ENCODE peak calls at places on chromosome 4, in six cellular contexts. One of them, this sample, is unnamed.
A peak's percentile ranks its signal among the peaks of the same experiment; 100 is the strongest.

GRCh38 chr4:24912252-24913098 is at the start of gene CCDC149:
- DNase-seq in CD8-positive, alpha-beta T cell: no peak
- DNase-seq in thoracic aorta: peak; percentile 4
- DNase-seq in PC-9: peak; percentile 76
- DNase-seq in cardiac muscle cell: peak; percentile 83
- DNase-seq in Panc1: no peak
- DNase-seq in this sample: peak; percentile 81

GRCh38 chr4:10461091-10461849 is 4.0 kb upstream of the ZNF518B start:
- DNase-seq in Panc1: peak; percentile 7
- DNase-seq in CD8-positive, alpha-beta T cell: peak; percentile 68
- DNase-seq in cardiac muscle cell: peak; percentile 85
- DNase-seq in PC-9: no peak
- DNase-seq in thoracic aorta: no peak
- DNase-seq in this sample: no peak

GRCh38 chr4:41977709-41978108 is 3.8 kb upstream of the DCAF4L1 start:
- DNase-seq in thoracic aorta: no peak
- DNase-seq in cardiac muscle cell: no peak
- DNase-seq in PC-9: no peak
- DNase-seq in CD8-positive, alpha-beta T cell: no peak
- DNase-seq in Panc1: no peak
- DNase-seq in this sample: no peak

GRCh38 chr4:113561092-113561491 is 200.4 kb downstream of the CAMK2D start:
- DNase-seq in cardiac muscle cell: no peak
- DNase-seq in CD8-positive, alpha-beta T cell: no peak
- DNase-seq in thoracic aorta: no peak
- DNase-seq in Panc1: no peak
- DNase-seq in PC-9: no peak
- DNase-seq in this sample: no peak

GRCh38 chr4:2813446-2814405 is 20.8 kb downstream of the SH3BP2 start:
- DNase-seq in CD8-positive, alpha-beta T cell: no peak
- DNase-seq in Panc1: no peak
- DNase-seq in thoracic aorta: no peak
- DNase-seq in PC-9: no peak
- DNase-seq in cardiac muscle cell: no peak
- DNase-seq in this sample: no peak

GRCh38 chr4:46329118-46329976 is 60.6 kb downstream of the GABRA2 start:
- DNase-seq in cardiac muscle cell: peak; percentile 67
- DNase-seq in thoracic aorta: no peak
- DNase-seq in CD8-positive, alpha-beta T cell: no peak
- DNase-seq in PC-9: peak; percentile 41
- DNase-seq in Panc1: peak; percentile 39
- DNase-seq in this sample: peak; percentile 7

GRCh38 chr4:56870927-56871326 is 36.8 kb upstream of the REST start:
- DNase-seq in thoracic aorta: no peak
- DNase-seq in Panc1: no peak
- DNase-seq in cardiac muscle cell: no peak
- DNase-seq in CD8-positive, alpha-beta T cell: no peak
- DNase-seq in PC-9: no peak
- DNase-seq in this sample: no peak

GRCh38 chr4:165666836-165667235 is 206.2 kb upstream of the TLL1 start:
- DNase-seq in PC-9: no peak
- DNase-seq in thoracic aorta: no peak
- DNase-seq in Panc1: no peak
- DNase-seq in cardiac muscle cell: no peak
- DNase-seq in CD8-positive, alpha-beta T cell: no peak
- DNase-seq in this sample: no peak

GRCh38 chr4:36013206-36013605 is 231.1 kb downstream of the ARAP2 start:
- DNase-seq in thoracic aorta: no peak
- DNase-seq in CD8-positive, alpha-beta T cell: no peak
- DNase-seq in PC-9: no peak
- DNase-seq in Panc1: no peak
- DNase-seq in cardiac muscle cell: no peak
- DNase-seq in this sample: no peak

GRCh38 chr4:84582302-84582987 is 482 bp upstream of the CDS1 start:
- DNase-seq in cardiac muscle cell: peak; percentile 98
- DNase-seq in CD8-positive, alpha-beta T cell: peak; percentile 81
- DNase-seq in Panc1: no peak
- DNase-seq in thoracic aorta: peak; percentile 43
- DNase-seq in PC-9: peak; percentile 94
- DNase-seq in this sample: peak; percentile 96

GRCh38 chr4:68271851-68272756 is 26.6 kb upstream of the TMPRSS11B start:
- DNase-seq in thoracic aorta: no peak
- DNase-seq in PC-9: peak; percentile 48
- DNase-seq in cardiac muscle cell: peak; percentile 35
- DNase-seq in Panc1: peak; percentile 56
- DNase-seq in CD8-positive, alpha-beta T cell: no peak
- DNase-seq in this sample: peak; percentile 4

DNA sequence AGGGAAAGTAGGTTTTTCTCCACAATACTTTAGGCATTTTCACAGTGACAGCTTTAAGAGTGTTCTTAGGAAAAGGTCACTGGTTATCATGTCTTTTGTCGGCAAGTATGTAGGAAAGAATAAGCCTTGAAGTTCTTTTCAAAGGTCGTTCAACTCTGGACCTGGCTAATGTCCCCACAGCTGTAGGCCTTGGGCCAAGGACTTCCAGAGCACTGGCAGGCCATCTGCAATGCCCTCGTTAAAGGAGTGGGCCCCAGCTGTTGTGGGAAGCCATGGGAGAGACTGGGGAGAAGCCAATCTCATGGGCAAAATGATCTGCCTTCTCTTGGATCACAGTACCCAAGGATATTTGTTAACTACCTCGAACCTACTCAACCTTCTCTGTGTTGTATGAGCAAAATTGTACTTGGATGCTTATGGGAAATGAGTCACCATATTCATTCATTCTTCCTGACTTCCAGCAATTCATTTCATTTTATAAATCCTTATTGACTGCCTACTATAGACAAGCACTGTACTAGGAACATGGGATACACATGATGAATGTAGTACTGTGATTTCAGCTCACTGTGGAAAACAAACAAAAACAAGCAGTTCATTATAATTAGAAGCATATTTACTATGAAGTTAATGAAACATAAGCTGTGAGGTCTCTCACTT is 141.1 kb upstream of the KIT start:
- DNase-seq in PC-9: no peak
- DNase-seq in CD8-positive, alpha-beta T cell: no peak
- DNase-seq in thoracic aorta: no peak
- DNase-seq in cardiac muscle cell: peak; percentile 81
- DNase-seq in Panc1: no peak
- DNase-seq in this sample: no peak
- TF ChIP-seq CTCF in PC-9: no peak
- TF ChIP-seq CTCF in CD8-positive, alpha-beta T cell: no peak
- TF ChIP-seq CTCF in thoracic aorta: no peak
- TF ChIP-seq CTCF in cardiac muscle cell: no peak
- TF ChIP-seq CTCF in Panc1: no peak
- TF ChIP-seq CTCF in this sample: no peak

GRCh38 chr4:16764622-16765021 is 133.8 kb downstream of the LDB2 start:
- DNase-seq in PC-9: no peak
- DNase-seq in CD8-positive, alpha-beta T cell: no peak
- DNase-seq in Panc1: no peak
- DNase-seq in cardiac muscle cell: peak; percentile 20
- DNase-seq in thoracic aorta: no peak
- DNase-seq in this sample: no peak
- TF ChIP-seq CTCF in PC-9: no peak
- TF ChIP-seq CTCF in CD8-positive, alpha-beta T cell: no peak
- TF ChIP-seq CTCF in Panc1: peak; percentile 25
- TF ChIP-seq CTCF in cardiac muscle cell: peak; percentile 31
- TF ChIP-seq CTCF in thoracic aorta: no peak
- TF ChIP-seq CTCF in this sample: no peak

GRCh38 chr4:155973639-155974475 is 20.2 kb upstream of the CTSO start:
- DNase-seq in cardiac muscle cell: no peak
- DNase-seq in Panc1: no peak
- DNase-seq in CD8-positive, alpha-beta T cell: no peak
- DNase-seq in thoracic aorta: no peak
- DNase-seq in PC-9: no peak
- DNase-seq in this sample: no peak

GRCh38 chr4:155974957-155975356 is 21.3 kb upstream of the CTSO start:
- DNase-seq in Panc1: no peak
- DNase-seq in CD8-positive, alpha-beta T cell: no peak
- DNase-seq in PC-9: no peak
- DNase-seq in thoracic aorta: no peak
- DNase-seq in cardiac muscle cell: no peak
- DNase-seq in this sample: no peak

GRCh38 chr4:155974476-155974749 is 20.7 kb upstream of the CTSO start:
- DNase-seq in PC-9: no peak
- DNase-seq in Panc1: no peak
- DNase-seq in cardiac muscle cell: no peak
- DNase-seq in thoracic aorta: no peak
- DNase-seq in CD8-positive, alpha-beta T cell: no peak
- DNase-seq in this sample: no peak

GRCh38 chr4:155967098-155967497 is 13.4 kb upstream of the CTSO start:
- DNase-seq in Panc1: no peak
- DNase-seq in PC-9: no peak
- DNase-seq in CD8-positive, alpha-beta T cell: no peak
- DNase-seq in thoracic aorta: no peak
- DNase-seq in cardiac muscle cell: no peak
- DNase-seq in this sample: no peak

GRCh38 chr4:155972098-155972497 is 18.4 kb upstream of the CTSO start:
- DNase-seq in cardiac muscle cell: peak; percentile 17
- DNase-seq in Panc1: no peak
- DNase-seq in CD8-positive, alpha-beta T cell: no peak
- DNase-seq in thoracic aorta: no peak
- DNase-seq in PC-9: no peak
- DNase-seq in this sample: peak; percentile 22
- TF ChIP-seq CTCF in cardiac muscle cell: peak; percentile 54
- TF ChIP-seq CTCF in Panc1: peak; percentile 43
- TF ChIP-seq CTCF in CD8-positive, alpha-beta T cell: no peak
- TF ChIP-seq CTCF in thoracic aorta: no peak
- TF ChIP-seq CTCF in PC-9: no peak
- TF ChIP-seq CTCF in this sample: no peak

GRCh38 chr4:42995343-42995944 is 102.9 kb downstream of the GRXCR1 start:
- DNase-seq in Panc1: peak; percentile 8
- DNase-seq in cardiac muscle cell: peak; percentile 56
- DNase-seq in PC-9: no peak
- DNase-seq in CD8-positive, alpha-beta T cell: no peak
- DNase-seq in thoracic aorta: no peak
- DNase-seq in this sample: no peak
- TF ChIP-seq CTCF in Panc1: peak; percentile 66
- TF ChIP-seq CTCF in cardiac muscle cell: peak; percentile 66
- TF ChIP-seq CTCF in PC-9: peak; percentile 74
- TF ChIP-seq CTCF in CD8-positive, alpha-beta T cell: peak; percentile 46
- TF ChIP-seq CTCF in thoracic aorta: peak; percentile 66
- TF ChIP-seq CTCF in this sample: peak; percentile 19

GRCh38 chr4:37461801-37462200 is 217.3 kb downstream of the NWD2 start:
- DNase-seq in CD8-positive, alpha-beta T cell: no peak
- DNase-seq in Panc1: no peak
- DNase-seq in cardiac muscle cell: no peak
- DNase-seq in PC-9: no peak
- DNase-seq in thoracic aorta: no peak
- DNase-seq in this sample: no peak

GRCh38 chr4:37467223-37467622 is 219.0 kb downstream of the RELL1 start:
- DNase-seq in PC-9: no peak
- DNase-seq in Panc1: no peak
- DNase-seq in thoracic aorta: no peak
- DNase-seq in CD8-positive, alpha-beta T cell: no peak
- DNase-seq in cardiac muscle cell: no peak
- DNase-seq in this sample: no peak

GRCh38 chr4:37463457-37463856 is 218.9 kb downstream of the NWD2 start:
- DNase-seq in cardiac muscle cell: no peak
- DNase-seq in Panc1: no peak
- DNase-seq in thoracic aorta: no peak
- DNase-seq in PC-9: no peak
- DNase-seq in CD8-positive, alpha-beta T cell: no peak
- DNase-seq in this sample: peak; percentile 39

GRCh38 chr4:37463033-37463432 is 218.5 kb downstream of the NWD2 start:
- DNase-seq in CD8-positive, alpha-beta T cell: no peak
- DNase-seq in PC-9: no peak
- DNase-seq in Panc1: no peak
- DNase-seq in thoracic aorta: no peak
- DNase-seq in cardiac muscle cell: no peak
- DNase-seq in this sample: no peak

DNA sequence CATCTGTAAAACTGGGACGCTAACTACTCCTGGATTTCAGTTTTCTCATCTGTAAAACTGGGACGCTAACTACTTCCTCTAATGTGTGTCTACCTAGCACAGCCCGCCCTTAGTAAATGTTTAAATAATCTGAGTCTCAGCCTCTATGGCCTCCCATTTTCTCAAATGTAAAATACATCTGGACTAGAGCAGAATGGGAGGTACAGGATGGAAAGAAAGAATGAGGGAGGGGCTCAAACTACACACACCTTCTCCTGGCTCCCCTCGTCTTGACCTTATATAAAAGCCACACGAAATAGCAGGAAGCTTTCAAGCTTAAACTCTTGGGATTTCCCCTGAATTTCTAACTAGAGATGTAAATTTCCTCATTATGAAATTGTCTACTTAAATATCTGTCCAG is 219.8 kb downstream of the NWD2 start:
- DNase-seq in CD8-positive, alpha-beta T cell: no peak
- DNase-seq in thoracic aorta: no peak
- DNase-seq in PC-9: no peak
- DNase-seq in cardiac muscle cell: no peak
- DNase-seq in Panc1: no peak
- DNase-seq in this sample: peak; percentile 58
- TF ChIP-seq CTCF in CD8-positive, alpha-beta T cell: no peak
- TF ChIP-seq CTCF in thoracic aorta: no peak
- TF ChIP-seq CTCF in PC-9: no peak
- TF ChIP-seq CTCF in cardiac muscle cell: no peak
- TF ChIP-seq CTCF in Panc1: no peak
- TF ChIP-seq CTCF in this sample: no peak

DNA sequence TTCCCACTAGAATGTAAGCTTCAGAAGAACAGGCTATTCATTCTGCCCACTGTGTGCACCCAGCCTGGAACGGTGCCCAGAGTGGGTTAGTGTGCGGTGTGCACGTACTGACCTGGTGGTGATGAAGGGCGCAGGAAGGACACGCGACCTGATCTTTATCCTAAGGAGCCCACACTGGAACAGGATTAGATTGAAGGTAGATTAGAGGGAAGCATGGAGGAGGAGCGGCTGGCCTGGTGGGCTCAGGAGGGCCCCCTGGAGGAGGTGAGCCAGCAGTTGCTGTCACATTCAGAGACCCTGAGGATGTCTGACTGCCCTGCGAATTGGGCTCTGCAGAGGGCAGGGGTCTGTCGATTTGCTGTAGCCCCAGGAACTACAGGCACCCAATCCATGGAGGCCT is 73.1 kb downstream of the HTRA3 start:
- DNase-seq in thoracic aorta: no peak
- DNase-seq in PC-9: no peak
- DNase-seq in Panc1: no peak
- DNase-seq in CD8-positive, alpha-beta T cell: no peak
- DNase-seq in cardiac muscle cell: no peak
- DNase-seq in this sample: no peak
- TF ChIP-seq CTCF in thoracic aorta: no peak
- TF ChIP-seq CTCF in PC-9: no peak
- TF ChIP-seq CTCF in Panc1: no peak
- TF ChIP-seq CTCF in CD8-positive, alpha-beta T cell: no peak
- TF ChIP-seq CTCF in cardiac muscle cell: no peak
- TF ChIP-seq CTCF in this sample: no peak

GRCh38 chr4:142282870-142283431 is 563.1 kb downstream of the INPP4B start:
- DNase-seq in CD8-positive, alpha-beta T cell: peak; percentile 12
- DNase-seq in PC-9: no peak
- DNase-seq in cardiac muscle cell: peak; percentile 42
- DNase-seq in Panc1: no peak
- DNase-seq in thoracic aorta: no peak
- DNase-seq in this sample: peak; percentile 29
- TF ChIP-seq CTCF in CD8-positive, alpha-beta T cell: peak; percentile 78
- TF ChIP-seq CTCF in PC-9: peak; percentile 60
- TF ChIP-seq CTCF in cardiac muscle cell: peak; percentile 64
- TF ChIP-seq CTCF in Panc1: peak; percentile 41
- TF ChIP-seq CTCF in thoracic aorta: peak; percentile 40
- TF ChIP-seq CTCF in this sample: no peak

GRCh38 chr4:80592950-80593349 is 257.4 kb downstream of the CFAP299 start:
- DNase-seq in CD8-positive, alpha-beta T cell: no peak
- DNase-seq in cardiac muscle cell: no peak
- DNase-seq in thoracic aorta: no peak
- DNase-seq in Panc1: no peak
- DNase-seq in PC-9: no peak
- DNase-seq in this sample: no peak
- TF ChIP-seq CTCF in CD8-positive, alpha-beta T cell: no peak
- TF ChIP-seq CTCF in cardiac muscle cell: peak; percentile 4
- TF ChIP-seq CTCF in thoracic aorta: no peak
- TF ChIP-seq CTCF in Panc1: peak; percentile 5
- TF ChIP-seq CTCF in PC-9: no peak
- TF ChIP-seq CTCF in this sample: no peak

GRCh38 chr4:32136081-32136787 is 1416.1 kb downstream of the PCDH7 start:
- DNase-seq in thoracic aorta: no peak
- DNase-seq in Panc1: no peak
- DNase-seq in CD8-positive, alpha-beta T cell: no peak
- DNase-seq in cardiac muscle cell: no peak
- DNase-seq in PC-9: no peak
- DNase-seq in this sample: no peak
- TF ChIP-seq CTCF in thoracic aorta: no peak
- TF ChIP-seq CTCF in Panc1: no peak
- TF ChIP-seq CTCF in CD8-positive, alpha-beta T cell: no peak
- TF ChIP-seq CTCF in cardiac muscle cell: no peak
- TF ChIP-seq CTCF in PC-9: no peak
- TF ChIP-seq CTCF in this sample: no peak

This sample was measured in Calu3.